ENCODE peak calls at places on chromosome 14, in four cellular contexts. T is BE2C, H is head of caudate nucleus, D is GM12865. A is an unnamed sample.

GRCh38 chr14:23056956-23057756 is at the start of gene CDH24:
- DNase-seq in H (peak; percentile 67), D (peak; percentile 76), T (peak; percentile 88), A (peak; percentile 36)

GRCh38 chr14:59438148-59438766 is 26.9 kb downstream of the GPR135 start:
- DNase-seq in D (no peak), H (no peak), T (no peak), A (peak; percentile 60)

GRCh38 chr14:65269732-65270131 is 142.8 kb upstream of the FUT8 start:
- DNase-seq in T (no peak), D (no peak), H (no peak), A (no peak)

GRCh38 chr14:53249059-53249458 is 95.9 kb upstream of the DDHD1 start:
- DNase-seq in D (no peak), T (no peak), H (no peak), A (no peak)

GRCh38 chr14:75411194-75411552 is 16.6 kb upstream of the JDP2 start:
- DNase-seq in H (no peak), D (no peak), T (no peak), A (no peak)

GRCh38 chr14:65881642-65882041 is 469.1 kb downstream of the FUT8 start:
- DNase-seq in H (no peak), T (no peak), D (no peak), A (no peak)

GRCh38 chr14:68959035-68959434 is 20.1 kb downstream of the ACTN1 start:
- DNase-seq in H (no peak), D (no peak), T (no peak), A (no peak)

GRCh38 chr14:58362798-58363412 is 32.8 kb upstream of the TOMM20L start:
- DNase-seq in H (no peak), D (peak; percentile 34), T (no peak), A (peak; percentile 11)

GRCh38 chr14:92880851-92881250 is 42.1 kb upstream of the CHGA start:
- DNase-seq in D (no peak), H (no peak), T (peak; percentile 76), A (no peak)

GRCh38 chr14:57617510-57617909 is 123.9 kb upstream of the CCDC198 start:
- DNase-seq in T (no peak), D (no peak), H (no peak), A (no peak)

GRCh38 chr14:56189306-56189705 is 71.1 kb downstream of the PELI2 start:
- DNase-seq in T (no peak), H (no peak), D (no peak), A (peak; percentile 45)

GRCh38 chr14:72332054-72332453 is 399.8 kb downstream of the RGS6 start:
- DNase-seq in H (no peak), D (no peak), T (no peak), A (no peak)

GRCh38 chr14:64726585-64726890 is 22.3 kb downstream of the PLEKHG3 start:
- DNase-seq in D (peak; percentile 54), T (peak; percentile 64), H (no peak), A (no peak)

A was measured in astrocyte of the cerebellum.